ENCODE peak calls at places on chromosomes 6 and 20, in five cellular contexts. One of them, this sample, is unnamed.

GRCh38 chr20:58199058-58199457 is 29.4 kb downstream of the ANKRD60 start:
- DNase-seq in activated T-helper 1 cell treated with anti-CD3 and anti-CD28 coated beads, Interleukin-2, amount 50 U/mL, for 16 hours: no peak
- DNase-seq in AG09319: no peak
- DNase-seq in AG04450: no peak
- DNase-seq in ACHN: no peak
- DNase-seq in this sample: no peak

GRCh38 chr6:20279608-20280287 is 67.5 kb upstream of the MBOAT1 start:
- DNase-seq in AG09319: no peak
- DNase-seq in activated T-helper 1 cell treated with anti-CD3 and anti-CD28 coated beads, Interleukin-2, amount 50 U/mL, for 16 hours: no peak
- DNase-seq in ACHN: no peak
- DNase-seq in AG04450: no peak
- DNase-seq in this sample: no peak

GRCh38 chr6:29589423-29590048 is 4.6 kb downstream of the OR2H2 start:
- DNase-seq in AG04450: peak; percentile 10
- DNase-seq in activated T-helper 1 cell treated with anti-CD3 and anti-CD28 coated beads, Interleukin-2, amount 50 U/mL, for 16 hours: peak; percentile 7
- DNase-seq in AG09319: peak; percentile 16
- DNase-seq in ACHN: peak; percentile 37
- DNase-seq in this sample: peak; percentile 41

GRCh38 chr20:33767100-33767499 is 35.3 kb downstream of the ZNF341 start:
- DNase-seq in ACHN: no peak
- DNase-seq in activated T-helper 1 cell treated with anti-CD3 and anti-CD28 coated beads, Interleukin-2, amount 50 U/mL, for 16 hours: no peak
- DNase-seq in AG04450: no peak
- DNase-seq in AG09319: no peak
- DNase-seq in this sample: no peak

GRCh38 chr6:23180504-23181293 is 611.3 kb downstream of the HDGFL1 start:
- DNase-seq in ACHN: no peak
- DNase-seq in AG09319: peak; percentile 47
- DNase-seq in AG04450: peak; percentile 74
- DNase-seq in activated T-helper 1 cell treated with anti-CD3 and anti-CD28 coated beads, Interleukin-2, amount 50 U/mL, for 16 hours: no peak
- DNase-seq in this sample: no peak

GRCh38 chr20:19024296-19025035 is 188.0 kb upstream of the SLC24A3 start:
- DNase-seq in activated T-helper 1 cell treated with anti-CD3 and anti-CD28 coated beads, Interleukin-2, amount 50 U/mL, for 16 hours: no peak
- DNase-seq in AG04450: no peak
- DNase-seq in AG09319: no peak
- DNase-seq in ACHN: no peak
- DNase-seq in this sample: no peak

GRCh38 chr20:4722571-4722970 is 862 bp downstream of the PRND start:
- DNase-seq in activated T-helper 1 cell treated with anti-CD3 and anti-CD28 coated beads, Interleukin-2, amount 50 U/mL, for 16 hours: no peak
- DNase-seq in AG09319: no peak
- DNase-seq in AG04450: no peak
- DNase-seq in ACHN: no peak
- DNase-seq in this sample: no peak

GRCh38 chr20:3902041-3902440 is 12.9 kb downstream of the PANK2 start:
- DNase-seq in AG09319: no peak
- DNase-seq in activated T-helper 1 cell treated with anti-CD3 and anti-CD28 coated beads, Interleukin-2, amount 50 U/mL, for 16 hours: no peak
- DNase-seq in AG04450: no peak
- DNase-seq in ACHN: no peak
- DNase-seq in this sample: no peak

GRCh38 chr20:58612021-58612700 is 38.9 kb upstream of the STX16 start:
- DNase-seq in AG09319: no peak
- DNase-seq in activated T-helper 1 cell treated with anti-CD3 and anti-CD28 coated beads, Interleukin-2, amount 50 U/mL, for 16 hours: no peak
- DNase-seq in AG04450: no peak
- DNase-seq in ACHN: no peak
- DNase-seq in this sample: no peak

GRCh38 chr20:59207742-59208357 is 44.2 kb downstream of the ZNF831 start:
- DNase-seq in ACHN: peak; percentile 44
- DNase-seq in AG04450: no peak
- DNase-seq in AG09319: no peak
- DNase-seq in activated T-helper 1 cell treated with anti-CD3 and anti-CD28 coated beads, Interleukin-2, amount 50 U/mL, for 16 hours: peak; percentile 63
- DNase-seq in this sample: no peak

GRCh38 chr20:34987288-34988175 is 31.9 kb downstream of the MYH7B start:
- DNase-seq in activated T-helper 1 cell treated with anti-CD3 and anti-CD28 coated beads, Interleukin-2, amount 50 U/mL, for 16 hours: no peak
- DNase-seq in AG09319: no peak
- DNase-seq in AG04450: no peak
- DNase-seq in ACHN: no peak
- DNase-seq in this sample: no peak

GRCh38 chr20:61771805-61772350 is 293.8 kb downstream of the TAF4 start:
- DNase-seq in AG09319: no peak
- DNase-seq in ACHN: no peak
- DNase-seq in AG04450: no peak
- DNase-seq in activated T-helper 1 cell treated with anti-CD3 and anti-CD28 coated beads, Interleukin-2, amount 50 U/mL, for 16 hours: no peak
- DNase-seq in this sample: no peak

GRCh38 chr6:40930555-40930954 is 108.5 kb downstream of the UNC5CL start:
- DNase-seq in ACHN: no peak
- DNase-seq in activated T-helper 1 cell treated with anti-CD3 and anti-CD28 coated beads, Interleukin-2, amount 50 U/mL, for 16 hours: no peak
- DNase-seq in AG04450: no peak
- DNase-seq in AG09319: no peak
- DNase-seq in this sample: no peak

GRCh38 chr6:168377856-168378832 is 58.6 kb upstream of the DACT2 start:
- DNase-seq in activated T-helper 1 cell treated with anti-CD3 and anti-CD28 coated beads, Interleukin-2, amount 50 U/mL, for 16 hours: no peak
- DNase-seq in AG09319: no peak
- DNase-seq in AG04450: no peak
- DNase-seq in ACHN: no peak
- DNase-seq in this sample: no peak

GRCh38 chr6:159213401-159213800 is 44.2 kb downstream of the FNDC1 start:
- DNase-seq in AG04450: no peak
- DNase-seq in ACHN: no peak
- DNase-seq in activated T-helper 1 cell treated with anti-CD3 and anti-CD28 coated beads, Interleukin-2, amount 50 U/mL, for 16 hours: no peak
- DNase-seq in AG09319: no peak
- DNase-seq in this sample: no peak

GRCh38 chr6:33000053-33000452 is 9.3 kb downstream of the HLA-DOA start:
- DNase-seq in activated T-helper 1 cell treated with anti-CD3 and anti-CD28 coated beads, Interleukin-2, amount 50 U/mL, for 16 hours: no peak
- DNase-seq in AG09319: no peak
- DNase-seq in AG04450: no peak
- DNase-seq in ACHN: no peak
- DNase-seq in this sample: no peak

GRCh38 chr6:133957780-133958242 is 4.8 kb downstream of the TBPL1 start:
- DNase-seq in AG04450: no peak
- DNase-seq in ACHN: no peak
- DNase-seq in activated T-helper 1 cell treated with anti-CD3 and anti-CD28 coated beads, Interleukin-2, amount 50 U/mL, for 16 hours: no peak
- DNase-seq in AG09319: no peak
- DNase-seq in this sample: no peak

GRCh38 chr6:154909821-154910220 is 85.3 kb upstream of the TIAM2 start:
- DNase-seq in ACHN: no peak
- DNase-seq in AG04450: no peak
- DNase-seq in AG09319: peak; percentile 22
- DNase-seq in activated T-helper 1 cell treated with anti-CD3 and anti-CD28 coated beads, Interleukin-2, amount 50 U/mL, for 16 hours: no peak
- DNase-seq in this sample: no peak

GRCh38 chr20:3927486-3928291 is 38.5 kb downstream of the PANK2 start:
- DNase-seq in ACHN: no peak
- DNase-seq in activated T-helper 1 cell treated with anti-CD3 and anti-CD28 coated beads, Interleukin-2, amount 50 U/mL, for 16 hours: no peak
- DNase-seq in AG09319: no peak
- DNase-seq in AG04450: no peak
- DNase-seq in this sample: no peak

GRCh38 chr6:872570-873125 is 179.7 kb upstream of the EXOC2 start:
- DNase-seq in activated T-helper 1 cell treated with anti-CD3 and anti-CD28 coated beads, Interleukin-2, amount 50 U/mL, for 16 hours: no peak
- DNase-seq in AG09319: no peak
- DNase-seq in ACHN: no peak
- DNase-seq in AG04450: no peak
- DNase-seq in this sample: no peak

GRCh38 chr6:151682922-151683321 is 124.6 kb upstream of the ESR1 start:
- DNase-seq in AG04450: no peak
- DNase-seq in activated T-helper 1 cell treated with anti-CD3 and anti-CD28 coated beads, Interleukin-2, amount 50 U/mL, for 16 hours: no peak
- DNase-seq in AG09319: no peak
- DNase-seq in ACHN: no peak
- DNase-seq in this sample: no peak

GRCh38 chr20:7926767-7927166 is 13.5 kb downstream of the HAO1 start:
- DNase-seq in activated T-helper 1 cell treated with anti-CD3 and anti-CD28 coated beads, Interleukin-2, amount 50 U/mL, for 16 hours: no peak
- DNase-seq in AG04450: no peak
- DNase-seq in AG09319: peak; percentile 3
- DNase-seq in ACHN: peak; percentile 4
- DNase-seq in this sample: no peak

GRCh38 chr6:88183503-88183902 is 17.4 kb upstream of the CNR1 start:
- DNase-seq in AG09319: no peak
- DNase-seq in activated T-helper 1 cell treated with anti-CD3 and anti-CD28 coated beads, Interleukin-2, amount 50 U/mL, for 16 hours: no peak
- DNase-seq in ACHN: no peak
- DNase-seq in AG04450: no peak
- DNase-seq in this sample: no peak

GRCh38 chr20:63215101-63216040 is 560 bp downstream of the YTHDF1 start:
- DNase-seq in AG04450: no peak
- DNase-seq in activated T-helper 1 cell treated with anti-CD3 and anti-CD28 coated beads, Interleukin-2, amount 50 U/mL, for 16 hours: no peak
- DNase-seq in AG09319: peak; percentile 16
- DNase-seq in ACHN: peak; percentile 72
- DNase-seq in this sample: peak; percentile 82

GRCh38 chr6:163392533-163392932 is 22.0 kb upstream of the QKI start:
- DNase-seq in AG09319: no peak
- DNase-seq in activated T-helper 1 cell treated with anti-CD3 and anti-CD28 coated beads, Interleukin-2, amount 50 U/mL, for 16 hours: no peak
- DNase-seq in AG04450: no peak
- DNase-seq in ACHN: no peak
- DNase-seq in this sample: no peak

GRCh38 chr6:81465859-81466258 is 286.6 kb downstream of the TENT5A start:
- DNase-seq in activated T-helper 1 cell treated with anti-CD3 and anti-CD28 coated beads, Interleukin-2, amount 50 U/mL, for 16 hours: no peak
- DNase-seq in ACHN: peak; percentile 17
- DNase-seq in AG09319: no peak
- DNase-seq in AG04450: no peak
- DNase-seq in this sample: no peak

GRCh38 chr6:157442296-157442695 is 61.3 kb downstream of the ZDHHC14 start:
- DNase-seq in AG09319: no peak
- DNase-seq in activated T-helper 1 cell treated with anti-CD3 and anti-CD28 coated beads, Interleukin-2, amount 50 U/mL, for 16 hours: no peak
- DNase-seq in AG04450: peak; percentile 11
- DNase-seq in ACHN: no peak
- DNase-seq in this sample: no peak

GRCh38 chr20:51750037-51750769 is 18.0 kb downstream of the ATP9A start:
- DNase-seq in AG04450: peak; percentile 76
- DNase-seq in activated T-helper 1 cell treated with anti-CD3 and anti-CD28 coated beads, Interleukin-2, amount 50 U/mL, for 16 hours: no peak
- DNase-seq in ACHN: peak; percentile 96
- DNase-seq in AG09319: peak; percentile 82
- DNase-seq in this sample: peak; percentile 98

This sample was measured in HTR-8/SVneo.